ENCODE peak calls at places on chromosomes 11 and 22, in nine cellular contexts. V, X, O, F, U, I, K, W and L are unnamed samples.

GRCh38 chr11:63680842-63681207 is 475 bp upstream of the RTN3 start:
- DNase-seq in O (no peak), K (no peak), V (no peak), F (peak; percentile 37), I (no peak), X (no peak), U (no peak), W (no peak), L (no peak)

GRCh38 chr11:18012314-18012905 is 437 bp downstream of the SERGEF start:
- DNase-seq in K (no peak), V (peak; percentile 69), F (peak; percentile 35), X (peak; percentile 34), O (peak; percentile 29), U (peak; percentile 16), I (no peak), W (peak; percentile 42), L (no peak)

GRCh38 chr11:72573380-72573949 is 100.8 kb downstream of the PDE2A start:
- DNase-seq in O (peak; percentile 46), U (no peak), K (no peak), F (no peak), V (no peak), I (peak; percentile 22), W (no peak), X (peak; percentile 19), L (no peak)

GRCh38 chr11:123054301-123055065 is 7.5 kb downstream of the HSPA8 start:
- DNase-seq in I (peak; percentile 49), V (no peak), X (peak; percentile 77), U (peak; percentile 40), F (peak; percentile 50), O (peak; percentile 68), W (peak; percentile 88), K (no peak), L (no peak)

GRCh38 chr22:45310331-45311032 is 748 bp downstream of the FAM118A start:
- DNase-seq in I (peak; percentile 35), F (peak; percentile 36), V (no peak), U (peak; percentile 29), O (peak; percentile 21), W (peak; percentile 40), X (no peak), K (no peak), L (no peak)

GRCh38 chr11:46055371-46055770 is 65.9 kb downstream of the PHF21A start:
- DNase-seq in W (no peak), I (no peak), X (peak; percentile 28), O (no peak), F (no peak), K (no peak), V (no peak), U (no peak), L (no peak)

GRCh38 chr22:42773161-42773560 is 52.5 kb upstream of the A4GALT start:
- DNase-seq in F (peak; percentile 56), I (no peak), X (no peak), V (no peak), U (no peak), W (peak; percentile 34), O (no peak), K (no peak), L (no peak)

GRCh38 chr11:46296520-46297448 is 19.3 kb downstream of the CREB3L1 start:
- DNase-seq in K (peak; percentile 96), W (no peak), I (no peak), F (no peak), X (no peak), O (peak; percentile 89), V (peak; percentile 77), U (peak; percentile 61), L (no peak)

GRCh38 chr11:59273008-59273841 is 60.5 kb upstream of the MPEG1 start:
- DNase-seq in W (peak; percentile 97), X (peak; percentile 49), O (no peak), F (no peak), I (no peak), K (no peak), V (no peak), U (no peak), L (no peak)

GRCh38 chr11:111308140-111308539 is 9.8 kb downstream of the POU2AF3 start:
- DNase-seq in I (no peak), K (no peak), U (no peak), O (no peak), X (peak; percentile 93), V (peak; percentile 61), W (no peak), F (no peak), L (no peak)

GRCh38 chr22:35076648-35077047 is 10.7 kb downstream of the ISX start:
- DNase-seq in W (no peak), O (no peak), K (no peak), F (no peak), V (no peak), X (peak; percentile 47), U (no peak), I (no peak), L (no peak)

GRCh38 chr22:50620861-50621490 is 7.0 kb downstream of the ARSA start:
- DNase-seq in W (peak; percentile 76), X (peak; percentile 51), U (no peak), F (no peak), K (no peak), I (peak; percentile 55), O (no peak), V (no peak), L (no peak)

GRCh38 chr22:17781319-17782031 is 7.2 kb upstream of the BID start:
- DNase-seq in O (peak; percentile 15), W (peak; percentile 60), U (no peak), I (peak; percentile 92), F (peak; percentile 48), V (peak; percentile 65), X (no peak), K (peak; percentile 79), L (no peak)

GRCh38 chr11:74689666-74690065 is 41.6 kb downstream of the CHRDL2 start:
- DNase-seq in U (no peak), V (no peak), K (no peak), X (no peak), O (no peak), F (no peak), I (no peak), W (no peak), L (no peak)

GRCh38 chr11:119481021-119481666 is 58.2 kb upstream of the THY1 start:
- DNase-seq in X (peak; percentile 66), W (peak; percentile 58), U (peak; percentile 75), V (peak; percentile 87), I (peak; percentile 63), F (peak; percentile 89), O (peak; percentile 60), K (peak; percentile 75), L (peak; percentile 57)

GRCh38 chr11:85918910-85919794 is 64.0 kb downstream of the CCDC83 start:
- DNase-seq in W (no peak), O (no peak), U (no peak), X (no peak), I (no peak), K (no peak), V (no peak), F (no peak), L (no peak)

GRCh38 chr22:42419328-42419881 is 12.8 kb downstream of the NFAM1 start:
- DNase-seq in F (no peak), I (no peak), U (no peak), O (no peak), K (no peak), W (no peak), V (no peak), X (no peak), L (no peak)

GRCh38 chr22:19827341-19828034 is 27.2 kb downstream of the GNB1L start:
- DNase-seq in K (no peak), U (no peak), X (no peak), V (no peak), W (no peak), I (no peak), O (no peak), F (no peak), L (no peak)

GRCh38 chr11:59197990-59198389 is 14.7 kb downstream of the MPEG1 start:
- DNase-seq in I (no peak), X (no peak), F (peak; percentile 88), U (peak; percentile 72), K (peak; percentile 99), O (peak; percentile 14), V (peak; percentile 90), W (no peak), L (no peak)

GRCh38 chr11:76270387-76270786 is 64.1 kb upstream of the WNT11 start:
- DNase-seq in W (no peak), U (no peak), F (no peak), I (no peak), V (no peak), O (no peak), K (no peak), X (no peak), L (no peak)

DNA sequence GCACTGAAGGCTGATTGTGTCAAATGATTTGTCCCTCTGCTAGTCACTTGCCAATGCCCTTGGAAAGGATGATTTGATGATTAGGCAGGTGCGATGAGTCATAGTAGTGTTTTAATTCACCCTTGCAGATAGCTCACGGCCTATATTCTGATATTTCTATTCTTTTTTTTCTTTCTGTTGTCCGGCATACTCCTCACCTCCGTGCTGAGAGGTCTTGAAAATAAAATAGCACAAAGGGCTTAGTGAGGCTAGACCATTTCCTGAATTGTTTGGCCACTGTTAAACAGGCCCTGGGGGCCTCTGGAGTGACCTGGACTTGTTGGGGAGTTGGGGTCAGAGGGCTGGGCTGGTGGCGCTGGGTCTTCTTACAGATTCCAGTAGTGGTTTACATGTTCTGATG is 99.8 kb downstream of the ZBTB16 start:
- DNase-seq in X (peak; percentile 82), F (no peak), W (no peak), K (no peak), V (no peak), I (no peak), U (no peak), O (peak; percentile 64), L (no peak)
- H3K27ac ChIP-seq in X (peak overlapping the region; percentile 71), F (peak overlapping the region; percentile 98), W (peak overlapping the region; percentile 81), K (no peak overlapping the region), V (peak overlapping the region; percentile 87), I (no peak overlapping the region), U (peak overlapping the region; percentile 93), O (peak overlapping the region; percentile 91), L (no peak overlapping the region)

GRCh38 chr11:91946397-91947090 is 278.1 kb upstream of the FAT3 start:
- DNase-seq in U (no peak), K (no peak), F (no peak), V (no peak), W (no peak), O (peak; percentile 4), I (no peak), X (no peak), L (no peak)
- H3K9me3 ChIP-seq in U (no peaks in the 10 kb centered on the region), K (no peaks in the 10 kb centered on the region), F (no peaks in the 10 kb centered on the region), V (no peaks in the 10 kb centered on the region), W (no peaks in the 10 kb centered on the region), O (no peaks in the 10 kb centered on the region), I (no peaks in the 10 kb centered on the region), X (no peaks in the 10 kb centered on the region), L (no peaks in the 10 kb centered on the region)

DNA sequence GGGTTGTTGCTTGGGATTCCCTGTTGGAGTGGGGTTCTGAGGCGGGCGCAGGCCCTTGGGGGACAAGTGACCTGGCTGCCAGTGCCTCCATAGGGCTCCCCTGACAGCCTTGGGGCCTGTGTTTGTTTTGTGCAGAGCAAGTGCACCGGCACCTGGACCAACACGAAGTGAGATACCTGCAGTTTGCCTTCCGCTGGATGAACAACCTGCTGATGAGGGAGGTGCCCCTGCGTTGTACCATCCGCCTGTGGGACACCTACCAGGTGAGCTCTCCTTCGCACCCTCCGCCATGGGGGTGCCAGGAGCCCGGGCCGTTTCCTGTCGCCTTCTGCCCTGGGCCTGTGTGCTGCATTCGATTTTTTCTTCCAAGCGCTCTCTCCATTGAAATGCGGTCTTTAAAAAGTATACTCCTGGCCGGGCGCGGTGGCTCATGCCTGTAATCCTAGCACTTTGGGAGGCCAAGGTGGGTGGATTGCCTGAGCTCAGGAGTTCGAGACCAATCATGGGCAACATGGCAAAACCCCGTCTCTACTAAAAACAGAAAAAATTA is 274.6 kb downstream of the TBC1D22A start:
- DNase-seq in X (no peak), I (no peak), V (peak; percentile 44), U (no peak), W (no peak), F (no peak), K (no peak), O (no peak), L (no peak)
- H3K27ac ChIP-seq in X (no peak overlapping the region), I (no peak overlapping the region), V (no peak overlapping the region), U (no peak overlapping the region), W (no peak overlapping the region), F (no peak overlapping the region), K (no peak overlapping the region), O (no peak overlapping the region), L (no peak overlapping the region)

GRCh38 chr22:30982501-30982900 is 13.4 kb downstream of the TUG1 start:
- DNase-seq in K (no peak), W (no peak), I (no peak), U (no peak), F (no peak), X (no peak), O (no peak), V (no peak), L (no peak)
- H3K9me3 ChIP-seq in K (no peaks in the 10 kb centered on the region), W (no peaks in the 10 kb centered on the region), I (no peaks in the 10 kb centered on the region), U (no peaks in the 10 kb centered on the region), F (no peaks in the 10 kb centered on the region), X (no peaks in the 10 kb centered on the region), O (no peaks in the 10 kb centered on the region), V (no peaks in the 10 kb centered on the region), L (no peaks in the 10 kb centered on the region)